ENCODE peak calls at places on chromosomes 6 and 20, in six cellular contexts. One of them, this sample, is unnamed.

GRCh38 chr6:105786890-105787655 is 299.1 kb upstream of the PRDM1 start:
- DNase-seq in mucosa of descending colon: no peak
- DNase-seq in SK-N-SH: no peak
- DNase-seq in heart left ventricle: no peak
- DNase-seq in KG1: no peak
- DNase-seq in H7: no peak
- DNase-seq in this sample: no peak

GRCh38 chr20:46285072-46285471 is 23.2 kb downstream of the CDH22 start:
- DNase-seq in mucosa of descending colon: no peak
- DNase-seq in SK-N-SH: no peak
- DNase-seq in heart left ventricle: no peak
- DNase-seq in KG1: no peak
- DNase-seq in H7: no peak
- DNase-seq in this sample: no peak

GRCh38 chr6:11761744-11762620 is 16.6 kb downstream of the ADTRP start:
- DNase-seq in mucosa of descending colon: peak; percentile 81
- DNase-seq in SK-N-SH: no peak
- DNase-seq in heart left ventricle: no peak
- DNase-seq in KG1: no peak
- DNase-seq in H7: no peak
- DNase-seq in this sample: no peak

GRCh38 chr6:169073311-169073710 is 180.3 kb downstream of the THBS2 start:
- DNase-seq in mucosa of descending colon: no peak
- DNase-seq in SK-N-SH: no peak
- DNase-seq in heart left ventricle: no peak
- DNase-seq in KG1: no peak
- DNase-seq in H7: no peak
- DNase-seq in this sample: peak; percentile 79

GRCh38 chr6:21664263-21665081 is 70.9 kb downstream of the SOX4 start:
- DNase-seq in mucosa of descending colon: peak; percentile 12
- DNase-seq in SK-N-SH: no peak
- DNase-seq in heart left ventricle: peak; percentile 48
- DNase-seq in KG1: no peak
- DNase-seq in H7: peak; percentile 83
- DNase-seq in this sample: no peak

GRCh38 chr6:10542135-10542689 is 21.1 kb downstream of the GCNT2 start:
- DNase-seq in mucosa of descending colon: no peak
- DNase-seq in SK-N-SH: no peak
- DNase-seq in heart left ventricle: no peak
- DNase-seq in KG1: no peak
- DNase-seq in H7: no peak
- DNase-seq in this sample: no peak

GRCh38 chr6:144055121-144055931 is 40.0 kb downstream of the SF3B5 start:
- DNase-seq in mucosa of descending colon: peak; percentile 44
- DNase-seq in SK-N-SH: no peak
- DNase-seq in heart left ventricle: no peak
- DNase-seq in KG1: peak; percentile 17
- DNase-seq in H7: no peak
- DNase-seq in this sample: peak; percentile 11

GRCh38 chr6:161105408-161105807 is 113.8 kb downstream of the MAP3K4 start:
- DNase-seq in mucosa of descending colon: no peak
- DNase-seq in SK-N-SH: no peak
- DNase-seq in heart left ventricle: no peak
- DNase-seq in KG1: no peak
- DNase-seq in H7: no peak
- DNase-seq in this sample: no peak

GRCh38 chr6:33071579-33071978 is 1.9 kb downstream of the HLA-DPA1 start:
- DNase-seq in mucosa of descending colon: no peak
- DNase-seq in SK-N-SH: no peak
- DNase-seq in heart left ventricle: no peak
- DNase-seq in KG1: no peak
- DNase-seq in H7: no peak
- DNase-seq in this sample: no peak

GRCh38 chr20:56515657-56516381 is 8.7 kb upstream of the FAM209A start:
- DNase-seq in mucosa of descending colon: no peak
- DNase-seq in SK-N-SH: peak; percentile 17
- DNase-seq in heart left ventricle: peak; percentile 12
- DNase-seq in KG1: no peak
- DNase-seq in H7: no peak
- DNase-seq in this sample: peak; percentile 6

GRCh38 chr6:37923514-37923913 is 104.0 kb downstream of the ZFAND3 start:
- DNase-seq in mucosa of descending colon: no peak
- DNase-seq in SK-N-SH: no peak
- DNase-seq in heart left ventricle: no peak
- DNase-seq in KG1: no peak
- DNase-seq in H7: no peak
- DNase-seq in this sample: no peak

GRCh38 chr20:49236301-49236700 is 17.1 kb downstream of the DDX27 start:
- DNase-seq in mucosa of descending colon: no peak
- DNase-seq in SK-N-SH: no peak
- DNase-seq in heart left ventricle: no peak
- DNase-seq in KG1: no peak
- DNase-seq in H7: no peak
- DNase-seq in this sample: no peak

GRCh38 chr6:20340056-20340455 is 61.6 kb upstream of the E2F3 start:
- DNase-seq in mucosa of descending colon: no peak
- DNase-seq in SK-N-SH: no peak
- DNase-seq in heart left ventricle: no peak
- DNase-seq in KG1: no peak
- DNase-seq in H7: no peak
- DNase-seq in this sample: no peak

GRCh38 chr6:136658711-136659110 is 108.5 kb upstream of the MAP7 start:
- DNase-seq in mucosa of descending colon: no peak
- DNase-seq in SK-N-SH: no peak
- DNase-seq in heart left ventricle: no peak
- DNase-seq in KG1: no peak
- DNase-seq in H7: no peak
- DNase-seq in this sample: no peak

GRCh38 chr6:151068761-151069312 is 170.9 kb upstream of the AKAP12 start:
- DNase-seq in mucosa of descending colon: no peak
- DNase-seq in SK-N-SH: no peak
- DNase-seq in heart left ventricle: no peak
- DNase-seq in KG1: no peak
- DNase-seq in H7: no peak
- DNase-seq in this sample: no peak

GRCh38 chr20:56689852-56690485 is 60.9 kb downstream of the TFAP2C start:
- DNase-seq in mucosa of descending colon: no peak
- DNase-seq in SK-N-SH: no peak
- DNase-seq in heart left ventricle: no peak
- DNase-seq in KG1: no peak
- DNase-seq in H7: no peak
- DNase-seq in this sample: no peak

GRCh38 chr6:27168586-27169443 is 78.7 kb upstream of the PRSS16 start:
- DNase-seq in mucosa of descending colon: no peak
- DNase-seq in SK-N-SH: no peak
- DNase-seq in heart left ventricle: no peak
- DNase-seq in KG1: no peak
- DNase-seq in H7: no peak
- DNase-seq in this sample: no peak

GRCh38 chr6:28377879-28378278 is 21.7 kb downstream of the ZSCAN12 start:
- DNase-seq in mucosa of descending colon: no peak
- DNase-seq in SK-N-SH: no peak
- DNase-seq in heart left ventricle: no peak
- DNase-seq in KG1: no peak
- DNase-seq in H7: no peak
- DNase-seq in this sample: no peak

GRCh38 chr6:130982060-130982459 is 81.0 kb downstream of the EPB41L2 start:
- DNase-seq in mucosa of descending colon: no peak
- DNase-seq in SK-N-SH: no peak
- DNase-seq in heart left ventricle: no peak
- DNase-seq in KG1: no peak
- DNase-seq in H7: no peak
- DNase-seq in this sample: no peak

GRCh38 chr6:102736941-102737368 is 1343.4 kb downstream of the GRIK2 start:
- DNase-seq in mucosa of descending colon: no peak
- DNase-seq in SK-N-SH: no peak
- DNase-seq in heart left ventricle: no peak
- DNase-seq in KG1: no peak
- DNase-seq in H7: no peak
- DNase-seq in this sample: peak; percentile 41

GRCh38 chr6:85569323-85569722 is 24.3 kb downstream of the SNX14 start:
- DNase-seq in mucosa of descending colon: no peak
- DNase-seq in SK-N-SH: no peak
- DNase-seq in heart left ventricle: no peak
- DNase-seq in KG1: no peak
- DNase-seq in H7: no peak
- DNase-seq in this sample: no peak

GRCh38 chr20:25056601-25057233 is 1.2 kb downstream of the ACSS1 start:
- DNase-seq in mucosa of descending colon: no peak
- DNase-seq in SK-N-SH: no peak
- DNase-seq in heart left ventricle: peak; percentile 18
- DNase-seq in KG1: no peak
- DNase-seq in H7: no peak
- DNase-seq in this sample: no peak

GRCh38 chr6:47716207-47716606 is 17.8 kb downstream of the ADGRF4 start:
- DNase-seq in mucosa of descending colon: no peak
- DNase-seq in SK-N-SH: no peak
- DNase-seq in heart left ventricle: no peak
- DNase-seq in KG1: no peak
- DNase-seq in H7: no peak
- DNase-seq in this sample: no peak